ENCODE peak calls at places on chromosomes 1 and 21, in nine cellular contexts. One of them, this sample, is unnamed.

GRCh38 chr1:1253972-1254666 is 7.6 kb upstream of the C1QTNF12 start:
- DNase-seq in T-cell: no peak
- DNase-seq in ELR: no peak
- DNase-seq in GM12891: no peak
- DNase-seq in mesothelial cell of epicardium: no peak
- DNase-seq in naive thymus-derived CD8-positive, alpha-beta T cell: no peak
- DNase-seq in GOT3: no peak
- DNase-seq in B cell: no peak
- DNase-seq in HS-27A: no peak
- DNase-seq in this sample: no peak

GRCh38 chr1:245378352-245379144 is 223.8 kb downstream of the KIF26B start:
- DNase-seq in T-cell: peak
- DNase-seq in ELR: no peak
- DNase-seq in GM12891: no peak
- DNase-seq in mesothelial cell of epicardium: no peak
- DNase-seq in naive thymus-derived CD8-positive, alpha-beta T cell: peak
- DNase-seq in GOT3: no peak
- DNase-seq in B cell: no peak
- DNase-seq in HS-27A: no peak
- DNase-seq in this sample: no peak

GRCh38 chr1:14820320-14821085 is 222.0 kb downstream of the KAZN start:
- DNase-seq in T-cell: no peak
- DNase-seq in ELR: no peak
- DNase-seq in GM12891: no peak
- DNase-seq in mesothelial cell of epicardium: no peak
- DNase-seq in naive thymus-derived CD8-positive, alpha-beta T cell: no peak
- DNase-seq in GOT3: no peak
- DNase-seq in B cell: no peak
- DNase-seq in HS-27A: no peak
- DNase-seq in this sample: no peak

GRCh38 chr1:14543191-14543849 is 55.2 kb upstream of the KAZN start:
- DNase-seq in T-cell: no peak
- DNase-seq in ELR: no peak
- DNase-seq in GM12891: no peak
- DNase-seq in mesothelial cell of epicardium: no peak
- DNase-seq in naive thymus-derived CD8-positive, alpha-beta T cell: no peak
- DNase-seq in GOT3: no peak
- DNase-seq in B cell: no peak
- DNase-seq in HS-27A: no peak
- DNase-seq in this sample: no peak

GRCh38 chr1:220680085-220680687 is 10.0 kb upstream of the C1orf115 start:
- DNase-seq in T-cell: no peak
- DNase-seq in ELR: peak
- DNase-seq in GM12891: peak
- DNase-seq in mesothelial cell of epicardium: no peak
- DNase-seq in naive thymus-derived CD8-positive, alpha-beta T cell: no peak
- DNase-seq in GOT3: no peak
- DNase-seq in B cell: peak
- DNase-seq in HS-27A: peak
- DNase-seq in this sample: no peak

GRCh38 chr1:22751124-22751531 is 40.5 kb downstream of the EPHB2 start:
- DNase-seq in T-cell: no peak
- DNase-seq in ELR: no peak
- DNase-seq in GM12891: no peak
- DNase-seq in mesothelial cell of epicardium: no peak
- DNase-seq in naive thymus-derived CD8-positive, alpha-beta T cell: no peak
- DNase-seq in GOT3: no peak
- DNase-seq in B cell: no peak
- DNase-seq in HS-27A: no peak
- DNase-seq in this sample: no peak

GRCh38 chr1:9294440-9294773 is 1.7 kb downstream of the SPSB1 start:
- DNase-seq in T-cell: no peak
- DNase-seq in ELR: peak
- DNase-seq in GM12891: no peak
- DNase-seq in mesothelial cell of epicardium: no peak
- DNase-seq in naive thymus-derived CD8-positive, alpha-beta T cell: no peak
- DNase-seq in GOT3: no peak
- DNase-seq in B cell: no peak
- DNase-seq in HS-27A: no peak
- DNase-seq in this sample: no peak

GRCh38 chr1:199399996-199400714 is 627.4 kb upstream of the NR5A2 start:
- DNase-seq in T-cell: no peak
- DNase-seq in ELR: no peak
- DNase-seq in GM12891: no peak
- DNase-seq in mesothelial cell of epicardium: no peak
- DNase-seq in naive thymus-derived CD8-positive, alpha-beta T cell: no peak
- DNase-seq in GOT3: no peak
- DNase-seq in B cell: peak
- DNase-seq in HS-27A: no peak
- DNase-seq in this sample: no peak

GRCh38 chr21:43893536-43894205 is 28.6 kb downstream of the AGPAT3 start:
- DNase-seq in T-cell: no peak
- DNase-seq in ELR: no peak
- DNase-seq in GM12891: no peak
- DNase-seq in mesothelial cell of epicardium: no peak
- DNase-seq in naive thymus-derived CD8-positive, alpha-beta T cell: no peak
- DNase-seq in GOT3: no peak
- DNase-seq in B cell: peak
- DNase-seq in HS-27A: no peak
- DNase-seq in this sample: no peak

GRCh38 chr21:38386967-38387366 is 111.3 kb downstream of the ERG start:
- DNase-seq in T-cell: no peak
- DNase-seq in ELR: peak
- DNase-seq in GM12891: no peak
- DNase-seq in mesothelial cell of epicardium: no peak
- DNase-seq in naive thymus-derived CD8-positive, alpha-beta T cell: no peak
- DNase-seq in GOT3: no peak
- DNase-seq in B cell: no peak
- DNase-seq in HS-27A: no peak
- DNase-seq in this sample: no peak

GRCh38 chr1:232904566-232904965 is 45.8 kb upstream of the NTPCR start:
- DNase-seq in T-cell: no peak
- DNase-seq in ELR: peak
- DNase-seq in GM12891: no peak
- DNase-seq in mesothelial cell of epicardium: peak
- DNase-seq in naive thymus-derived CD8-positive, alpha-beta T cell: no peak
- DNase-seq in GOT3: peak
- DNase-seq in B cell: no peak
- DNase-seq in HS-27A: no peak
- DNase-seq in this sample: no peak

GRCh38 chr1:29550119-29550841 is 314.0 kb downstream of the PTPRU start:
- DNase-seq in T-cell: no peak
- DNase-seq in ELR: no peak
- DNase-seq in GM12891: no peak
- DNase-seq in mesothelial cell of epicardium: peak
- DNase-seq in naive thymus-derived CD8-positive, alpha-beta T cell: no peak
- DNase-seq in GOT3: no peak
- DNase-seq in B cell: no peak
- DNase-seq in HS-27A: no peak
- DNase-seq in this sample: no peak

GRCh38 chr21:14989359-14989758 is 75.4 kb downstream of the NRIP1 start:
- DNase-seq in T-cell: no peak
- DNase-seq in ELR: no peak
- DNase-seq in GM12891: no peak
- DNase-seq in mesothelial cell of epicardium: no peak
- DNase-seq in naive thymus-derived CD8-positive, alpha-beta T cell: no peak
- DNase-seq in GOT3: no peak
- DNase-seq in B cell: no peak
- DNase-seq in HS-27A: no peak
- DNase-seq in this sample: no peak

GRCh38 chr1:22051607-22052114 is 848 bp upstream of the CDC42 start:
- DNase-seq in T-cell: no peak
- DNase-seq in ELR: no peak
- DNase-seq in GM12891: no peak
- DNase-seq in mesothelial cell of epicardium: no peak
- DNase-seq in naive thymus-derived CD8-positive, alpha-beta T cell: no peak
- DNase-seq in GOT3: no peak
- DNase-seq in B cell: no peak
- DNase-seq in HS-27A: no peak
- DNase-seq in this sample: no peak

GRCh38 chr1:181219938-181220337 is 131.4 kb downstream of the IER5 start:
- DNase-seq in T-cell: no peak
- DNase-seq in ELR: no peak
- DNase-seq in GM12891: no peak
- DNase-seq in mesothelial cell of epicardium: no peak
- DNase-seq in naive thymus-derived CD8-positive, alpha-beta T cell: no peak
- DNase-seq in GOT3: no peak
- DNase-seq in B cell: no peak
- DNase-seq in HS-27A: no peak
- DNase-seq in this sample: peak

GRCh38 chr21:28104346-28104745 is 888.3 kb downstream of the LTN1 start:
- DNase-seq in T-cell: no peak
- DNase-seq in ELR: no peak
- DNase-seq in GM12891: no peak
- DNase-seq in mesothelial cell of epicardium: no peak
- DNase-seq in naive thymus-derived CD8-positive, alpha-beta T cell: no peak
- DNase-seq in GOT3: no peak
- DNase-seq in B cell: no peak
- DNase-seq in HS-27A: no peak
- DNase-seq in this sample: no peak

GRCh38 chr1:119285482-119285881 is 83.1 kb upstream of the HAO2 start:
- DNase-seq in T-cell: no peak
- DNase-seq in ELR: peak
- DNase-seq in GM12891: no peak
- DNase-seq in mesothelial cell of epicardium: no peak
- DNase-seq in naive thymus-derived CD8-positive, alpha-beta T cell: no peak
- DNase-seq in GOT3: no peak
- DNase-seq in B cell: no peak
- DNase-seq in HS-27A: no peak
- DNase-seq in this sample: no peak

GRCh38 chr1:184483101-184483813 is 96.4 kb downstream of the C1orf21 start:
- DNase-seq in T-cell: no peak
- DNase-seq in ELR: peak
- DNase-seq in GM12891: no peak
- DNase-seq in mesothelial cell of epicardium: no peak
- DNase-seq in naive thymus-derived CD8-positive, alpha-beta T cell: no peak
- DNase-seq in GOT3: no peak
- DNase-seq in B cell: no peak
- DNase-seq in HS-27A: no peak
- DNase-seq in this sample: no peak

GRCh38 chr21:28793043-28793442 is 199.6 kb downstream of the LTN1 start:
- DNase-seq in T-cell: no peak
- DNase-seq in ELR: peak
- DNase-seq in GM12891: no peak
- DNase-seq in mesothelial cell of epicardium: no peak
- DNase-seq in naive thymus-derived CD8-positive, alpha-beta T cell: no peak
- DNase-seq in GOT3: no peak
- DNase-seq in B cell: no peak
- DNase-seq in HS-27A: no peak
- DNase-seq in this sample: no peak

GRCh38 chr21:45403825-45404725 is 890 bp upstream of the COL18A1 start:
- DNase-seq in T-cell: no peak
- DNase-seq in ELR: peak
- DNase-seq in GM12891: no peak
- DNase-seq in mesothelial cell of epicardium: peak
- DNase-seq in naive thymus-derived CD8-positive, alpha-beta T cell: no peak
- DNase-seq in GOT3: no peak
- DNase-seq in B cell: peak
- DNase-seq in HS-27A: no peak
- DNase-seq in this sample: no peak

GRCh38 chr1:61247881-61248752 is 165.8 kb downstream of the NFIA start:
- DNase-seq in T-cell: no peak
- DNase-seq in ELR: no peak
- DNase-seq in GM12891: no peak
- DNase-seq in mesothelial cell of epicardium: no peak
- DNase-seq in naive thymus-derived CD8-positive, alpha-beta T cell: no peak
- DNase-seq in GOT3: no peak
- DNase-seq in B cell: no peak
- DNase-seq in HS-27A: no peak
- DNase-seq in this sample: no peak

GRCh38 chr21:25103500-25104207 is 503.6 kb downstream of the MRPL39 start:
- DNase-seq in T-cell: no peak
- DNase-seq in ELR: peak
- DNase-seq in GM12891: no peak
- DNase-seq in mesothelial cell of epicardium: no peak
- DNase-seq in naive thymus-derived CD8-positive, alpha-beta T cell: no peak
- DNase-seq in GOT3: no peak
- DNase-seq in B cell: no peak
- DNase-seq in HS-27A: no peak
- DNase-seq in this sample: no peak

GRCh38 chr1:106080608-106081325 is 975.7 kb upstream of the PRMT6 start:
- DNase-seq in T-cell: no peak
- DNase-seq in ELR: no peak
- DNase-seq in GM12891: no peak
- DNase-seq in mesothelial cell of epicardium: no peak
- DNase-seq in naive thymus-derived CD8-positive, alpha-beta T cell: no peak
- DNase-seq in GOT3: no peak
- DNase-seq in B cell: no peak
- DNase-seq in HS-27A: no peak
- DNase-seq in this sample: no peak

GRCh38 chr1:171334024-171334423 is 20.0 kb downstream of the FMO4 start:
- DNase-seq in T-cell: no peak
- DNase-seq in ELR: no peak
- DNase-seq in GM12891: no peak
- DNase-seq in mesothelial cell of epicardium: no peak
- DNase-seq in naive thymus-derived CD8-positive, alpha-beta T cell: no peak
- DNase-seq in GOT3: no peak
- DNase-seq in B cell: no peak
- DNase-seq in HS-27A: no peak
- DNase-seq in this sample: no peak

GRCh38 chr1:115317101-115318012 is 20.7 kb downstream of the NGF start:
- DNase-seq in T-cell: no peak
- DNase-seq in ELR: no peak
- DNase-seq in GM12891: no peak
- DNase-seq in mesothelial cell of epicardium: no peak
- DNase-seq in naive thymus-derived CD8-positive, alpha-beta T cell: no peak
- DNase-seq in GOT3: no peak
- DNase-seq in B cell: no peak
- DNase-seq in HS-27A: no peak
- DNase-seq in this sample: no peak

GRCh38 chr1:75265792-75266191 is 131.6 kb downstream of the LHX8 start:
- DNase-seq in T-cell: no peak
- DNase-seq in ELR: peak
- DNase-seq in GM12891: no peak
- DNase-seq in mesothelial cell of epicardium: no peak
- DNase-seq in naive thymus-derived CD8-positive, alpha-beta T cell: no peak
- DNase-seq in GOT3: no peak
- DNase-seq in B cell: peak
- DNase-seq in HS-27A: no peak
- DNase-seq in this sample: no peak

GRCh38 chr21:45142469-45142868 is 68.1 kb downstream of the ADARB1 start:
- DNase-seq in T-cell: no peak
- DNase-seq in ELR: peak
- DNase-seq in GM12891: no peak
- DNase-seq in mesothelial cell of epicardium: no peak
- DNase-seq in naive thymus-derived CD8-positive, alpha-beta T cell: no peak
- DNase-seq in GOT3: no peak
- DNase-seq in B cell: no peak
- DNase-seq in HS-27A: peak
- DNase-seq in this sample: peak

GRCh38 chr1:224168859-224169380 is 14.1 kb upstream of the DEGS1 start:
- DNase-seq in T-cell: peak
- DNase-seq in ELR: peak
- DNase-seq in GM12891: peak
- DNase-seq in mesothelial cell of epicardium: no peak
- DNase-seq in naive thymus-derived CD8-positive, alpha-beta T cell: peak
- DNase-seq in GOT3: peak
- DNase-seq in B cell: peak
- DNase-seq in HS-27A: peak
- DNase-seq in this sample: peak

GRCh38 chr21:45404726-45405270 is at the start of gene COL18A1:
- DNase-seq in T-cell: no peak
- DNase-seq in ELR: peak
- DNase-seq in GM12891: peak
- DNase-seq in mesothelial cell of epicardium: peak
- DNase-seq in naive thymus-derived CD8-positive, alpha-beta T cell: no peak
- DNase-seq in GOT3: no peak
- DNase-seq in B cell: peak
- DNase-seq in HS-27A: no peak
- DNase-seq in this sample: no peak

GRCh38 chr1:45945426-45945825 is 142.0 kb downstream of the MAST2 start:
- DNase-seq in T-cell: no peak
- DNase-seq in ELR: peak
- DNase-seq in GM12891: no peak
- DNase-seq in mesothelial cell of epicardium: no peak
- DNase-seq in naive thymus-derived CD8-positive, alpha-beta T cell: no peak
- DNase-seq in GOT3: no peak
- DNase-seq in B cell: no peak
- DNase-seq in HS-27A: no peak
- DNase-seq in this sample: no peak

GRCh38 chr1:42128499-42128898 is 24.7 kb upstream of the GUCA2B start:
- DNase-seq in T-cell: no peak
- DNase-seq in ELR: no peak
- DNase-seq in GM12891: no peak
- DNase-seq in mesothelial cell of epicardium: no peak
- DNase-seq in naive thymus-derived CD8-positive, alpha-beta T cell: no peak
- DNase-seq in GOT3: no peak
- DNase-seq in B cell: no peak
- DNase-seq in HS-27A: no peak
- DNase-seq in this sample: peak